ENCODE peak calls at places on chromosomes 12 and 14, in eight cellular contexts. B, G, K, U, O, D, T and H are unnamed samples.

GRCh38 chr12:11810962-11811361 is 161.5 kb downstream of the ETV6 start:
- DNase-seq in K (peak), T (no peak), B (no peak), O (no peak), U (no peak), G (no peak), D (no peak), H (no peak)

GRCh38 chr12:19744760-19745218 is 305.5 kb downstream of the AEBP2 start:
- DNase-seq in B (peak), T (no peak), K (no peak), G (no peak), U (no peak), D (peak), O (peak), H (no peak)

GRCh38 chr12:32515137-32515860 is 115.9 kb downstream of the FGD4 start:
- DNase-seq in U (no peak), B (no peak), T (no peak), K (no peak), D (no peak), O (no peak), G (no peak), H (no peak)

GRCh38 chr14:62143235-62143634 is 381.0 kb downstream of the SNAPC1 start:
- DNase-seq in K (no peak), U (no peak), D (no peak), G (no peak), T (no peak), B (peak), O (peak), H (no peak)

GRCh38 chr12:118979763-118980406 is 1.5 kb upstream of the SRRM4 start:
- DNase-seq in K (peak), U (peak), T (no peak), D (peak), G (peak), B (no peak), O (peak), H (peak)

GRCh38 chr12:39236994-39237393 is 205.9 kb downstream of the KIF21A start:
- DNase-seq in D (peak), G (peak), B (no peak), O (peak), K (no peak), T (no peak), U (no peak), H (no peak)

GRCh38 chr12:126727656-126728055 is 1539.3 kb upstream of the TMEM132C start:
- DNase-seq in G (no peak), O (no peak), B (no peak), U (no peak), D (no peak), K (no peak), T (no peak), H (no peak)

GRCh38 chr12:67928621-67929369 is 60.5 kb upstream of the IFNG-AS1 start:
- DNase-seq in K (no peak), G (peak), B (no peak), O (peak), T (no peak), U (no peak), D (no peak), H (no peak)

DNA sequence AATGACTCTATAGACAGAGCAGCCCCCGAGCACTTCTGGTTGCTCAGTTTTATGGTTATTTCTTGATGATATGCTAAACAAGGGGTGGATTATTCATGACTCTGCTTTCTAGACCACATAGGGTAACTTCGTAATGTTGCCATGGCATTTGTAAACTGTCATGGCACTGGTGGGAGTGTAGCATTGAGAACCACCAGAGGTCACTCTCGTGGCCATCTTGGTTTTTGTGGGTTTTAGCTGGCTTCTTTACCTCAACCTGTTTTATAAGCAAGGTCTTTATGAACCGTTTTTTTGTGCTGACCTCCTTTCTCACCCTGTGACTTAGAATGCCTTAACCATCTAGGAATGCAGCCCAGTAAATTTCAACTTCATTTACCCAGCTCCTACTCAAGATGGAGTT is 1036.2 kb upstream of the FLRT2 start:
- DNase-seq in T (no peak), U (peak), O (no peak), D (no peak), B (no peak), G (no peak), K (no peak), H (no peak)
- TF ChIP-seq CTCF in T (no peak), U (no peak), O (no peak), D (no peak), B (no peak), G (no peak), K (no peak), H (no peak)

GRCh38 chr12:60935981-60936761 is 1324.0 kb upstream of the USP15 start:
- DNase-seq in G (peak), D (peak), O (peak), B (no peak), U (no peak), T (no peak), K (no peak), H (no peak)
- TF ChIP-seq CTCF in G (peak), D (no peak), O (peak), B (no peak), U (no peak), T (no peak), K (no peak), H (no peak)

GRCh38 chr14:29927596-29928341 is at the start of gene PRKD1:
- DNase-seq in G (peak), T (peak), D (peak), K (peak), B (no peak), O (no peak), U (no peak), H (peak)
- TF ChIP-seq CTCF in G (no peak), T (no peak), D (no peak), K (no peak), B (no peak), O (peak), U (no peak), H (no peak)

GRCh38 chr12:29245246-29245645 is 96.2 kb downstream of the FAR2 start:
- DNase-seq in O (no peak), G (peak), B (no peak), D (no peak), U (peak), T (no peak), K (no peak), H (no peak)
- TF ChIP-seq CTCF in O (no peak), G (no peak), B (no peak), D (no peak), U (no peak), T (no peak), K (no peak), H (no peak)

GRCh38 chr12:85448031-85448430 is 168.0 kb downstream of the ALX1 start:
- DNase-seq in G (no peak), D (no peak), B (no peak), O (no peak), K (no peak), U (no peak), T (no peak), H (no peak)

GRCh38 chr12:85445060-85445938 is 165.3 kb downstream of the ALX1 start:
- DNase-seq in K (no peak), B (no peak), D (peak), T (no peak), O (no peak), U (no peak), G (no peak), H (no peak)

GRCh38 chr12:85448548-85449139 is 168.6 kb downstream of the ALX1 start:
- DNase-seq in B (no peak), G (peak), O (no peak), K (no peak), D (peak), T (no peak), U (peak), H (no peak)
- TF ChIP-seq CTCF in B (peak), G (peak), O (no peak), K (no peak), D (peak), T (no peak), U (peak), H (no peak)

GRCh38 chr12:110705309-110705708 is 16.4 kb upstream of the HVCN1 start:
- DNase-seq in K (no peak), G (no peak), U (no peak), D (no peak), O (no peak), B (no peak), T (no peak), H (no peak)

GRCh38 chr12:110704231-110704630 is 15.3 kb upstream of the HVCN1 start:
- DNase-seq in G (no peak), O (no peak), T (no peak), D (no peak), B (no peak), U (no peak), K (no peak), H (no peak)

GRCh38 chr12:110704750-110705149 is 15.8 kb upstream of the HVCN1 start:
- DNase-seq in T (no peak), D (peak), U (no peak), K (no peak), B (no peak), O (peak), G (peak), H (peak)

DNA sequence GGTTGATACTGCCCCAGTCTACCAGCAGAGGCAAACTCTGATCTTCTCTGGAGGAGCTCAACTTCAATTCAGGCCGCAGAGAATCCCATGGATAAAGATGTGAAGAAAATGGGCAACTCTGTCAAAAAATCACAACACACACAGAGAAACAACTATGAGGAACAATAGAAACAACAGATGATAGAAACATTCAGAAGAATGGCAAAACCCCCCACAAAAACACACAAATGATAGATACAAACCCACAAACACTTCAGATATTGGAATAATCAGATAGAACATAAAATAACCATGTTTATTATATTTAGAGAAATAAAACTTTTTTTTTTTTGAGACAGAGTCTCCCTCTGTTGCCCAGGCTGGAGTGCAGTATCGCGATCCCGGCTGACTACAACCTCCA is 20.0 kb upstream of the HVCN1 start:
- DNase-seq in T (no peak), O (no peak), K (no peak), D (no peak), G (no peak), U (no peak), B (no peak), H (no peak)
- TF ChIP-seq CTCF in T (no peak), O (no peak), K (no peak), D (no peak), G (no peak), U (no peak), B (no peak), H (no peak)

DNA sequence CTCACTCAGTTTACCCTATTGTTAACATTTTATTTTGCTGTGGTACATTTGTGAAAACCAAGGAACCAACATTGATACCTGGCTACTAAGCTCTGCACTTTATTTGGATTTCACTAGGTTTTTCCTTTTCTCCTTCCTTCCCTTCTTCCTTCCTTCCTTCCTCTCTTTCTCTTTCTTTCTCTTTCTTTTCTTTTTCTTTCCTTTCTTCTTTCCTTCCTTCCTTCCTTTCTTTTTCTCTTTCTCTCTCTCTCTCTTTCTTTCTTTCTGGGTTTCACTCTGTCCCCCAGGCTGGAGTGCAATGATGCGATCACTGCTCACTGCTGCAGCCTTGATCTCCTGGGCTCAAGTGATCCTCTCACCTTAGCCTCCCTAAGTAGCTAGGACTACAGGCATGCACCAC is 29.1 kb upstream of the TMEM263 start:
- DNase-seq in D (no peak), K (no peak), O (no peak), U (no peak), T (no peak), B (no peak), G (no peak), H (no peak)
- TF ChIP-seq CTCF in D (no peak), K (no peak), O (no peak), U (no peak), T (no peak), B (no peak), G (no peak), H (no peak)

GRCh38 chr12:107221909-107222308 is 128.6 kb upstream of the CRY1 start:
- DNase-seq in O (no peak), B (no peak), G (no peak), T (no peak), U (no peak), D (no peak), K (no peak), H (no peak)

GRCh38 chr12:107228076-107228475 is 134.7 kb upstream of the CRY1 start:
- DNase-seq in U (no peak), B (no peak), K (no peak), T (no peak), G (no peak), D (no peak), O (no peak), H (no peak)

GRCh38 chr12:107225626-107226025 is 132.3 kb upstream of the CRY1 start:
- DNase-seq in T (no peak), U (no peak), O (no peak), K (no peak), D (peak), G (peak), B (no peak), H (no peak)

GRCh38 chr12:107219301-107219700 is 126.0 kb upstream of the CRY1 start:
- DNase-seq in O (no peak), D (no peak), K (no peak), B (no peak), T (no peak), G (no peak), U (no peak), H (no peak)

DNA sequence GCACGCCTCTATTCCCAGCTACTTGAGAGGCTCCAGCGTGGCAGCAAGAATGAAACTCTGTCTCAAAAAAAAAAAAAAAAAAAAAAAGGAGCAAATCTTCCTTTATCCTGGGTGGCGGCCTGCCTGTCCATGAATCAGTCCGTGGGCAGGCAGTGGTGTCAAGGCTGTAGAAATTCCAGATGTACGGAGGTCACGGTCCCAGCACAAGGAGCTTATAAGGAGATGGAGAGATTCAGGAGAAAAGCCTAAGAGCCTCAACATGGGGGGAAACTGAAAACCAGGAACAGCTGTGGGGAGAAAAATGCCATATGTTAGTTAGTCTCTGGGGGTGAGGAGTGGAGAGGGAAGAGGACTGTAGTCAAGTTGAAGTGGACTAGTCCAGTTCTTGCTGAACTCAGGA is 130.5 kb upstream of the CRY1 start:
- DNase-seq in O (no peak), K (no peak), B (no peak), D (peak), G (peak), T (no peak), U (no peak), H (no peak)
- TF ChIP-seq CTCF in O (no peak), K (no peak), B (peak), D (no peak), G (peak), T (no peak), U (no peak), H (no peak)

DNA sequence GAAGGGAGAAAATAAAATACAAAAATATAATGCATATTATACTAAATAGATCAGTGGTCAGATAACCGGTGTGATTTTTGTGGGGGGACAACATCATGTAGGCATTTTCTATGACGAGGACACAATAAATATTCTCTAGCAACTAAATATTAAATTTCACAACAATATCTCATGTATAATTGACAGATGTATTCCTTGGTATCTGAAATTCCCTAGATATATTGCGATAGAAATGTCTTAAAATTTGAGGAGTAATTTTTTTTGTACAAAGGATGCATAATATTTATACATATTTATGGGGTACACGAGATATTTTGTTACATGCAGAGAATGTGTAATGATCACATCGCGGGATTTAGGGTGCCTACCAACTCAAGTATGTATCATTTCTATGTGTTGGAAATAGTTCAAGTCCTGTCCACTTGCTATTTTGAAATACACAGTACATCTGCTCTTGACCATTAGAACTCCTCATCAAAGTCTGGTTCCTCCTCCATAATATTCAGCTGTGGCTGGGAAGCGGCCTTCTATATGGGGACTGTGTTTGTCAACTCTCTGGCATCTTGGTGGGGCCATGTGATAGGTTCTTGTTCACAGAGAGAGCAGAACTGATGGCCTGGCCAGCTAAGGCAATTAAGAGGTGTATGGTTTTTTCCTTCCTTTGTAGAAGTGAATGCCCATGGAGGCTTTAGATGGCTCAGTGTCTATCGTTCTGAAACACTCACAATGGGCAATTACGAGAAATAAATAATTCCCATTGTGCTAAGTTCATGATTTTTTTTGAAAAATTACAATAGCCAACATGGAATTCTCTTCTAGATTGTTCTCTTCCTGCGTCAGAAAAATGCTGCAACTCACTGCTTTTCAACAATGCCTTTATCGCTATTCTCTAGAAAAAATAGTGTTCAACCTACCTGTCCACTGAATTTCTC is 8.8 kb downstream of the A2M start:
- DNase-seq in T (no peak), B (no peak), G (no peak), O (no peak), D (no peak), U (no peak), K (no peak), H (no peak)
- TF ChIP-seq CTCF in T (no peak), B (no peak), G (no peak), O (no peak), D (no peak), U (no peak), K (no peak), H (no peak)